ENCODE peak calls at places on chromosomes 7 and 10, in five cellular contexts. O is hepatocyte, F is cardiac fibroblast, Z is foreskin fibroblast, A is skeletal muscle cell. S is an unnamed sample.

GRCh38 chr10:77872151-77872946 is 54.2 kb downstream of the DLG5 start:
- DNase-seq in O (peak), F (peak), Z (no peak), A (no peak), S (peak)

GRCh38 chr7:128137096-128137655 is 103.9 kb upstream of the LEP start:
- DNase-seq in O (peak), F (peak), Z (peak), A (no peak), S (no peak)

GRCh38 chr10:114719311-114719710 is 61.2 kb upstream of the ABLIM1 start:
- DNase-seq in O (peak), F (no peak), Z (no peak), A (no peak), S (no peak)

GRCh38 chr10:96512997-96513685 is 585 bp downstream of the TLL2 start:
- DNase-seq in O (peak), F (peak), Z (peak), A (no peak), S (no peak)

GRCh38 chr7:17304926-17305325 is 6.5 kb downstream of the AHR start:
- DNase-seq in O (peak), F (peak), Z (peak), A (peak), S (peak)

GRCh38 chr7:55339033-55339995 is 25.8 kb upstream of the LANCL2 start:
- DNase-seq in O (no peak), F (no peak), Z (no peak), A (no peak), S (no peak)

GRCh38 chr7:35508623-35509400 is 186.1 kb downstream of the HERPUD2 start:
- DNase-seq in O (peak), F (no peak), Z (no peak), A (no peak), S (no peak)

GRCh38 chr7:123711832-123712293 is 36.9 kb downstream of the WASL start:
- DNase-seq in O (no peak), F (no peak), Z (no peak), A (no peak), S (no peak)

GRCh38 chr10:17538941-17539340 is 78.2 kb downstream of the HACD1 start:
- DNase-seq in O (no peak), F (no peak), Z (no peak), A (no peak), S (no peak)

GRCh38 chr7:12199363-12199762 is 11.7 kb upstream of the TMEM106B start:
- DNase-seq in O (peak), F (no peak), Z (no peak), A (no peak), S (peak)

GRCh38 chr7:131945313-131945831 is 388.9 kb upstream of the PODXL start:
- DNase-seq in O (peak), F (peak), Z (peak), A (no peak), S (no peak)

GRCh38 chr7:31107106-31108090 is 55.3 kb downstream of the ADCYAP1R1 start:
- DNase-seq in O (no peak), F (no peak), Z (no peak), A (no peak), S (no peak)

GRCh38 chr10:70508912-70509366 is 30.4 kb downstream of the PALD1 start:
- DNase-seq in O (peak), F (peak), Z (no peak), A (peak), S (no peak)

GRCh38 chr7:1940402-1940786 is 270.3 kb downstream of the ELFN1 start:
- DNase-seq in O (no peak), F (peak), Z (no peak), A (no peak), S (no peak)

GRCh38 chr10:132856869-132857524 is 71.0 kb upstream of the NKX6-2 start:
- DNase-seq in O (no peak), F (no peak), Z (no peak), A (no peak), S (no peak)

GRCh38 chr7:138665249-138665648 is 35.9 kb downstream of the SVOPL start:
- DNase-seq in O (peak), F (no peak), Z (no peak), A (no peak), S (no peak)

GRCh38 chr10:58963723-58964124 is 212.7 kb upstream of the PHYHIPL start:
- DNase-seq in O (no peak), F (no peak), Z (no peak), A (no peak), S (no peak)
- H3K4me3 ChIP-seq in O (no peak), F (no peak), Z (no peak), A (no peak), S (no peak)

GRCh38 chr10:3775671-3776551 is 9.1 kb downstream of the KLF6 start:
- DNase-seq in O (peak), F (peak), Z (peak), A (no peak), S (no peak)
- H3K4me3 ChIP-seq in O (no peak), F (no peak), Z (no peak), A (no peak), S (no peak)

DNA sequence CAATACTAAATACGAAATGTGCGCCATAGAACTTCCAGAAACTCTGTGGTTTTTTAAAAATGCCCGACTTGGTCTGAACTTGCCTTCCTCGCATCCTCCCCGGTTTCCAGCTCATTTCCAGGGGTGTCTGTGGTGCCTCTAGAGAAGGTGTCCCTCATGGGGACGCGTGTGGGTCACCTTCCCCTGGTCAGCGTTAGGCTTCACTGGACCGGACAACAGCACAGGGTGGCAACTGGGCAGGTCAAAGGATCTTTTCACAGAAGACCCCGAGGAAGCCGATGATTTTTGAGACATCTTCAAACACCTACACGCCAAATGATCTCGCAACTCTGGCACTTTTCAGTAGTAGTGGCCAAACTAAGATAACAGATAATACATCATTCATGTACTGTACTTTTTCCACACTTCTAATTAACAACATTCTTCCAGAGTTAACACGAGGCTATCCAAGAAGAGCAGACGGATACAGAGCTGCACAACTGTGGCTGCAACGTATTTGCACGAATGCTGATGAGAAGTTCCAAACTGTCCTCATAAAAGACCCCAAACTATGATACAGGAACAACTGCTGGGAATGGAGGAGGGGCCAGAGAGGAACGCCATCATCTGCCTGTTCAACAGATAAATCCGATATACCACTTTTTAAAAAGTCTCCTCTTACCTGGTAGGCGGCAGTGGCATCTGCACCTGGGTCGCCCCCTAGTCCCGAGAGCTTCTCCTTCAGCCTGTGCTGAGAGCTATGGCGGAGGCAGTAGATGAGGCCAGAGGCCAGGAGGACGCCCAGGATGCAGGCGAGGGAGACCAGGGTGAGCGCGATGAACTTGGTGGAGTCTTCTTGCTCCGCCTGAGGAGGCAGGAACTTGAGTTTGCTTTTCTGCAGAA is 345.5 kb downstream of the DNAJB6 start:
- DNase-seq in O (no peak), F (no peak), Z (no peak), A (no peak), S (no peak)
- H3K4me3 ChIP-seq in O (no peak), F (no peak), Z (no peak), A (no peak), S (no peak)

DNA sequence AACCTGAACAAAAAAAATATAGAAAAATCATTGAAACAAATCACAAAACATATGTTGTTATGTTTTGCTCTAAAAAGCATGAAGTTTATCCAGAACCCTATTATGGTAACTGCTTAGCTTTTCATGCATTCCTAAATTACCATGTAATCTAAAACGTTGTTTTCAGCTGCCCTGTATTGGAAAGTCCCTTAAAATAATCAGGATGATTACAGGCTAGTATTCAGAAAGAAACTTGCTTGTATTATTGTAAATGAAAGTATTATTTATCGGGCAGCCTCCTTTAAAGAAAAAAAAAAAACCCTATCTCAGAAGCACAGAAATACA is 65.6 kb upstream of the ARID5B start:
- DNase-seq in O (no peak), F (peak), Z (no peak), A (no peak), S (peak)
- H3K4me3 ChIP-seq in O (no peak), F (no peak), Z (peak), A (no peak), S (no peak)

DNA sequence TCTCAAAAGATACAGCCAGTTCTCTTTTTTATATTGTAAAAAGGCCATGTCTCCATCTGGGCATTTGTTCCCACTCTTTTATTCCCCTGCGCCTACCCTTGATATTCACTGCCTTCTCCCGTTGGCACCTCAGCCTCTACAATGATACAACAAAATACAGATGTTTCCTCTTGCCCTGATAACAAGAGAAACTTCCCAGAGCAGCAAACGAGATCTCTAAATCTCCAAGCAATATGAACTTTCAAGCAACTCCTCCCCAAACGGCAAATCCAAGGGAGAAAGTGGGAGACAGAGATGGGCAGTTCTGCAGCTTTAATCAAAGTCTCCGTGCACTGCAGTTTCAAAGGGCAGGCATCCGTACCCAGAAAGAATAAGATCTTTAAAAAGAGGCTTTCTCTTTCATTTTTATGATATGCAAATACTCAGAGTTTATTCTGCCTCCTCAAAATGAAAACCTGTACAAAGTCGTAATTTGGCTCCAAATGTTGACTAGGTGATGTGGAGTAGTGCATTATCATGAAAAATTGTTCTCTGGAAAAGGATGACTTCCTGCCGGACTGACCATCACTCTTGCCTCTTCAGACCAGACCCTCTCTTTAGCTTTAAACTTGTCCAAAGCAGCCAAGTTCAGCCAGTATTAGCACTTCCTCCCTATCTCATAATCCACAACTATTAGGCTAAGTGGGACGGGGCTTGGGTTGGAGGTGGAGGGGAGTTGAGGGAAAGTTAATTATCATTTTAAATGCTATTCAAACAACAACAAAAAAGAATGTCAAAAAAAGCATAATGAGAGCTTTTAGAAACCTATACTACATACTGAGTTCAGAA is 682 bp downstream of the HGF start:
- DNase-seq in O (no peak), F (no peak), Z (no peak), A (no peak), S (no peak)
- H3K4me3 ChIP-seq in O (peak), F (peak), Z (peak), A (peak), S (no peak)

DNA sequence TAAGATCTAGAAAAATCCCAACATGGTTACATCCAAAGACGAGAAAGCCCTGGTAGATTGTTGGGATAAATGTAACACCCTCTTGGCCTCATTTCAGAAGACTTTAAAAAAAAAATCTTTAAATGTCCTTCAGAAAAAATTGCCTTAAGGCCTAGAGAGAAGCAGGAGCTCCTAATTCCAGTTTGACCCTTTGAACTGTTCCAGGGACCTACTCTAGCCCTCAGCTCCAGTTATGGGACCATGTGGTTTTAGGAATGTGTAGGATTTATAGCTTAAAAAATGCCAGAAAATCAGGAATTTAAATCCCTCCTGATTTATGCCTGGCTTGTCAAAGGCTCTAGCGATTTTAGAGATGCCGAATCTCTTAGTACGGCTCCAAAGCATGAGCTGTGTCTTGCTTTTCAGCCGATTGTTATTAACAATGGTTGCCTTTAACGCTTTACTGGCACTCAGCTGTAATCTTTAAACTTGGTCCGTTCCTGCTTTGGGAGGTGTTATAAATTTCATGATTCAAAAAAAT is 130.6 kb upstream of the NPVF start:
- DNase-seq in O (no peak), F (no peak), Z (no peak), A (no peak), S (no peak)
- H3K4me3 ChIP-seq in O (no peak), F (no peak), Z (no peak), A (no peak), S (no peak)

GRCh38 chr7:13518738-13519137 is 470.7 kb downstream of the ETV1 start:
- DNase-seq in O (no peak), F (no peak), Z (no peak), A (no peak), S (no peak)

GRCh38 chr7:13524076-13524475 is 465.4 kb downstream of the ETV1 start:
- DNase-seq in O (no peak), F (no peak), Z (no peak), A (no peak), S (no peak)
- H3K4me3 ChIP-seq in O (no peak), F (no peak), Z (no peak), A (no peak), S (no peak)

GRCh38 chr7:130142654-130143333 is 62.4 kb downstream of the TMEM209 start:
- DNase-seq in O (no peak), F (no peak), Z (no peak), A (no peak), S (no peak)

GRCh38 chr7:130141161-130141857 is 63.9 kb downstream of the TMEM209 start:
- DNase-seq in O (peak), F (peak), Z (peak), A (no peak), S (peak)

GRCh38 chr7:130143334-130143732 is 61.9 kb downstream of the TMEM209 start:
- DNase-seq in O (no peak), F (no peak), Z (no peak), A (no peak), S (no peak)

GRCh38 chr7:130140551-130141160 is 64.5 kb downstream of the TMEM209 start:
- DNase-seq in O (no peak), F (no peak), Z (no peak), A (no peak), S (no peak)

DNA sequence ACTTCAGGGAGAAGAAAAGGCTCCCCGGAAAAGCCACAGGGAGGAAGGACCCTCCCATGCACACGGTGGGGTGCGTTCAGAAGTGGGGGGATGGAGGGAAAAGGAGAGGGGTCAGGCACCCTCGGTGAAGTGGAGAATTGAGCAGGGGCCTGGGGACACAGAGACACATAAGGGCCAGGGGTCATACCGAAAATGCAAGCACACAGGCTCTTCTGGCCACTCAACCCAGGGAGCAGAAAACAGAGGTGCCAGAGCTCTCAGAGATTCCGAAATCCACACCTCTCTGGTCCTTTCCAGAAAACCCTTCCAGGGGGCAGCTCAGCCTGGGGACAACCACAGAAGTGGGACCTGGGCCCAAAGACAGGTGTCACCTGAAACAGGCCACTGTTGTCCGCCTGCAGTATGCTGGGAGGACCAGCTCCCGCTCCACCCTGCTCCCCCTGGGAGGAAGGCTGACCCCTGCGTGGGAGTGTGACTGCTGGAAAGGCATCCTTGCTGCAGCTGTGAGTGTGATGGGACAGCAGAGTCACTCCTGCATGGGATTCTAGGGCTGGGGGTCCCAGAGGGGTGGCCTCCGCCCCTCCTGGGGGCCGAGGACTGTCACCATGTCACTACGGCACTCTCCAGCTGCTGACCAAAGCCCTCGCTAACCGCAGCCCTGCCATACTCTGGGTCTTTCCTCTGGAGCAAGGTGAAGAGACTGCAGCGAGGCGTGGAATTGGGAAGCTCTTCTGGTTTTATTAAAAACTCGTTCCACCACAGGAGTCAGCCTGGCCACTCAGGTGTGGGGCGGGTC is 63.1 kb downstream of the TMEM209 start:
- DNase-seq in O (no peak), F (no peak), Z (no peak), A (no peak), S (no peak)
- H3K4me3 ChIP-seq in O (no peak), F (peak), Z (peak), A (peak), S (no peak)

DNA sequence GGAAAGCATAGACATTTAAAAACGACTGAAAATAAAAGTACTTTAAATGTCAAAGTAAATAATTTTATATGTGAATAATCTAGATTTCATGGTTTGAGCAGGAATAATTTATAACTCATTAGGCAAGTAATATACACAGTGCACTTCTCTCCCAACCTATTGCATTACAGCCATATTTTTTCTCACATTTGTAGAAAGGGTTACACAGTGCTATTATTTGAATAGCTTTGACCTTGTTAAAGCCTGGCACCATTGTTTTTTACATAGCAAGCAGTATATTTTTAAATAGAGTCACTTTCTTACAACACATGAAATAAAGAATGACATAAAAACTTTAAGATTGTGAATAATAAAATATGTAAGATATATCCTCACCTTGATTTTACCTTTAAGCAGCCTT is 969 bp downstream of the PPP1R3A start:
- DNase-seq in O (no peak), F (no peak), Z (no peak), A (no peak), S (no peak)
- H3K4me3 ChIP-seq in O (no peak), F (no peak), Z (no peak), A (no peak), S (no peak)

DNA sequence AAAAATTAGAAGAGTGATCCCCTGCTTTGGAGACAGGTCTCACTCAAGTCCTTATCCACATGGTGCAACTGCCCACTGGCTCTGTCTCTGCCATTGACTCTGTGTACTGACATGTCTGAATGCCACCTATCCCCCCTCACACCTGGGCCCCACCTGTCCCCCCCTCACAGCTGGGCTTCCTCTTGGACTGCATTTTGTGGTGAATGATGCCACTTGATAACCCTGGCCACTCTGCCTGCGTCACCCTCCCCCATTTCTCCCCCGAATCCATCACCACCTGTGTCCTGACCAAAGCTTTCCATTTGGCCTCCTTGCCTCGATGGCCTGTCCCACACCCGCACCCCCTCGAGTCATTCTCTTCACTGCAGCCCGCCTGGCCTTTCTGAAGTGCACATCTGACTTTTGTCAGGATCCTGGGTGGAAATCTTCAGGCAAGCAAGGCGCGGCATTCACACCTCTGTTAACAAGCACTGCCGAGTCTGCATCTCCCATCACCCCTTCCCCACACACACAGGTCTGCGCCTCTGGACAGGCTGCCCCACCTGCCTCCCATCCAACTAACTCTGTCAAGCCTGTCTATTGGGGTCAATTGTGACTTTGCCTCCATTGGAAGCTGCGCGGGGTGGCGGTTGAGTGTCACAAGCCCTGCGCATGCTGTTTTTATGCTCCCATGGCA is 175.3 kb upstream of the KLF14 start:
- DNase-seq in O (no peak), F (no peak), Z (no peak), A (no peak), S (no peak)
- H3K4me3 ChIP-seq in O (no peak), F (peak), Z (peak), A (peak), S (peak)

S was measured in astrocyte of the cerebellum.